ENCODE peak calls at places on chromosomes 4 and X, in ten cellular contexts. M is fibroblast of lung, U is fibroblast of villous mesenchyme, G is transverse colon, J is cardiac muscle cell, E is nephron progenitor cell, T is kidney epithelial cell, F is GM10248, C is glutamatergic neuron, D is tibial artery. Q is an unnamed sample.

GRCh38 chr4:76851375-76851774 is 46.6 kb downstream of the SOWAHB start:
- DNase-seq in M (no peak), U (peak), G (no peak), J (no peak), E (no peak), T (no peak), F (no peak), C (no peak), D (no peak), Q (no peak)

GRCh38 chr4:74433541-74434172 is 11.3 kb upstream of the AREG start:
- DNase-seq in M (no peak), U (no peak), G (no peak), J (no peak), E (no peak), T (no peak), F (no peak), C (no peak), D (no peak), Q (no peak)

GRCh38 chr4:68378226-68378625 is 28.3 kb upstream of the YTHDC1 start:
- DNase-seq in M (no peak), U (no peak), G (no peak), J (no peak), E (no peak), T (no peak), F (no peak), C (no peak), D (no peak), Q (no peak)

GRCh38 chrX:13223868-13224555 is 95.8 kb downstream of the ATXN3L start:
- DNase-seq in M (peak), U (peak), G (no peak), J (no peak), E (no peak), T (peak), F (no peak), C (no peak), D (no peak), Q (peak)

GRCh38 chr4:84258905-84259830 is 239.9 kb downstream of the NKX6-1 start:
- DNase-seq in M (peak), U (peak), G (no peak), J (no peak), E (no peak), T (no peak), F (no peak), C (no peak), D (no peak), Q (no peak)

GRCh38 chrX:118655561-118656246 is 71.7 kb upstream of the IL13RA1 start:
- DNase-seq in M (peak), U (peak), G (no peak), J (no peak), E (no peak), T (peak), F (no peak), C (no peak), D (no peak), Q (no peak)

GRCh38 chrX:46184749-46185148 is 360.5 kb downstream of the ZNF674 start:
- DNase-seq in M (peak), U (no peak), G (no peak), J (no peak), E (no peak), T (no peak), F (no peak), C (no peak), D (no peak), Q (no peak)

GRCh38 chr4:52126946-52127345 is 75.8 kb downstream of the SPATA18 start:
- DNase-seq in M (no peak), U (no peak), G (no peak), J (no peak), E (no peak), T (no peak), F (no peak), C (peak), D (no peak), Q (no peak)

GRCh38 chr4:169571435-169571834 is 40.9 kb downstream of the NEK1 start:
- DNase-seq in M (no peak), U (no peak), G (no peak), J (no peak), E (no peak), T (no peak), F (no peak), C (no peak), D (no peak), Q (no peak)

GRCh38 chr4:183099537-183100297 is 660 bp downstream of the WWC2 start:
- DNase-seq in M (no peak), U (no peak), G (no peak), J (peak), E (peak), T (no peak), F (peak), C (peak), D (peak), Q (no peak)

GRCh38 chr4:115770046-115770543 is 656.7 kb upstream of the NDST4 start:
- DNase-seq in M (no peak), U (no peak), G (no peak), J (no peak), E (no peak), T (no peak), F (no peak), C (no peak), D (no peak), Q (no peak)

GRCh38 chrX:125394449-125394848 is 74.8 kb downstream of the TEX13C start:
- DNase-seq in M (no peak), U (no peak), G (no peak), J (no peak), E (no peak), T (no peak), F (no peak), C (no peak), D (no peak), Q (no peak)

GRCh38 chr4:97238956-97239698 is 904.1 kb downstream of the STPG2 start:
- DNase-seq in M (no peak), U (no peak), G (no peak), J (no peak), E (peak), T (no peak), F (no peak), C (peak), D (no peak), Q (no peak)

GRCh38 chr4:40305329-40306193 is 29.6 kb upstream of the CHRNA9 start:
- DNase-seq in M (no peak), U (no peak), G (peak), J (no peak), E (no peak), T (no peak), F (peak), C (no peak), D (peak), Q (no peak)

GRCh38 chrX:47181301-47181700 is 12.3 kb upstream of the UBA1 start:
- DNase-seq in M (no peak), U (no peak), G (no peak), J (no peak), E (no peak), T (no peak), F (no peak), C (no peak), D (no peak), Q (no peak)

GRCh38 chr4:98352940-98353339 is 91.8 kb downstream of the RAP1GDS1 start:
- DNase-seq in M (no peak), U (no peak), G (no peak), J (no peak), E (no peak), T (no peak), F (no peak), C (no peak), D (no peak), Q (no peak)

GRCh38 chr4:13984996-13985780 is 357.7 kb upstream of the BOD1L1 start:
- DNase-seq in M (peak), U (peak), G (no peak), J (no peak), E (no peak), T (no peak), F (no peak), C (no peak), D (no peak), Q (no peak)

GRCh38 chr4:27000820-27001219 is 140.2 kb downstream of the STIM2 start:
- DNase-seq in M (no peak), U (no peak), G (no peak), J (peak), E (no peak), T (no peak), F (no peak), C (no peak), D (no peak), Q (no peak)

GRCh38 chr4:3745886-3746656 is 20.1 kb upstream of the ADRA2C start:
- DNase-seq in M (no peak), U (peak), G (no peak), J (no peak), E (no peak), T (no peak), F (no peak), C (no peak), D (no peak), Q (no peak)

GRCh38 chrX:3426552-3426951 is 80.1 kb upstream of the MXRA5 start:
- DNase-seq in M (no peak), U (no peak), G (no peak), J (no peak), E (no peak), T (no peak), F (no peak), C (no peak), D (no peak), Q (no peak)

GRCh38 chrX:155048997-155049619 is 21.8 kb downstream of the CMC4 start:
- DNase-seq in M (peak), U (peak), G (peak), J (peak), E (peak), T (no peak), F (no peak), C (peak), D (no peak), Q (no peak)

GRCh38 chr4:79528241-79528706 is 120.2 kb upstream of the GK2 start:
- DNase-seq in M (peak), U (peak), G (no peak), J (no peak), E (no peak), T (peak), F (no peak), C (no peak), D (no peak), Q (no peak)

GRCh38 chr4:189301692-189302091 is 639.0 kb upstream of the FRG1 start:
- DNase-seq in M (no peak), U (no peak), G (no peak), J (no peak), E (no peak), T (no peak), F (no peak), C (no peak), D (no peak), Q (no peak)

GRCh38 chr4:78057600-78058560 is 757 bp downstream of the FRAS1 start:
- DNase-seq in M (peak), U (peak), G (peak), J (peak), E (peak), T (no peak), F (no peak), C (peak), D (peak), Q (no peak)

GRCh38 chr4:106497271-106497670 is 128.7 kb upstream of the GIMD1 start:
- DNase-seq in M (peak), U (no peak), G (no peak), J (no peak), E (no peak), T (no peak), F (no peak), C (no peak), D (no peak), Q (no peak)

GRCh38 chr4:185318679-185319078 is 77.0 kb downstream of the LRP2BP start:
- DNase-seq in M (peak), U (no peak), G (no peak), J (no peak), E (no peak), T (no peak), F (no peak), C (no peak), D (no peak), Q (no peak)

GRCh38 chrX:40177942-40178715 is 80.4 kb upstream of the BCOR start:
- DNase-seq in M (no peak), U (no peak), G (no peak), J (no peak), E (no peak), T (no peak), F (no peak), C (no peak), D (no peak), Q (no peak)
- TF ChIP-seq CTCF in M (no peak), U (no peak), G (no peak), J (no peak), E (no peak), T (no peak), F (no peak), C (no peak), D (no peak), Q (no peak)

GRCh38 chrX:29903365-29903764 is 312.0 kb upstream of the MAGEB2 start:
- DNase-seq in M (peak), U (peak), G (no peak), J (no peak), E (no peak), T (no peak), F (no peak), C (no peak), D (no peak), Q (no peak)
- TF ChIP-seq CTCF in M (peak), U (peak), G (no peak), J (peak), E (peak), T (peak), F (no peak), C (no peak), D (no peak), Q (peak)

GRCh38 chrX:43121637-43122036 is 343.7 kb upstream of the PPP1R2C start:
- DNase-seq in M (no peak), U (peak), G (no peak), J (no peak), E (no peak), T (no peak), F (no peak), C (no peak), D (no peak), Q (no peak)
- TF ChIP-seq CTCF in M (no peak), U (peak), G (no peak), J (no peak), E (no peak), T (no peak), F (no peak), C (no peak), D (no peak), Q (no peak)

GRCh38 chr4:21768349-21769310 is 179.9 kb downstream of the KCNIP4 start:
- DNase-seq in M (peak), U (peak), G (no peak), J (peak), E (peak), T (no peak), F (peak), C (no peak), D (no peak), Q (no peak)
- TF ChIP-seq CTCF in M (peak), U (peak), G (peak), J (peak), E (peak), T (peak), F (peak), C (peak), D (peak), Q (peak)

DNA sequence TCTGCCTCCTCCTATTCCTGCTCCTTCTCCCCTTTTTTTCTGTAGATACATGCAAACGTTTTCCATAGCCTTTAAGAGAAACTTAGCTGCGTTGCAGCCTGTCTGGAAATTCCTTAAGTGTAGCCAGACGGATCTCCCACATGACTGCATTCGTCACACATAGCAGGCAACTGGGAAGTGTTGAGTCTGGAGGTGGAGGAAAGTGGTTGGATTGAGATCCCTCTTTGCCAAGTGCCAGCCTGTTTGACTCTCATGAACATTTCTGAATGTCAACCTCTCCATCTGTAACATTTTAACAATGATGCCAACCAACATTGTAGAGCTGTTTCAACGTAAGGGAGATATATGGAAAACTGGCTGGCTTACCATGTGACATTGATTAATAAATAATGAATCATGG is 45.1 kb upstream of the FAM9A start:
- DNase-seq in M (peak), U (no peak), G (no peak), J (no peak), E (peak), T (peak), F (no peak), C (no peak), D (no peak), Q (no peak)
- TF ChIP-seq CTCF in M (no peak), U (no peak), G (no peak), J (no peak), E (no peak), T (no peak), F (no peak), C (no peak), D (no peak), Q (no peak)

DNA sequence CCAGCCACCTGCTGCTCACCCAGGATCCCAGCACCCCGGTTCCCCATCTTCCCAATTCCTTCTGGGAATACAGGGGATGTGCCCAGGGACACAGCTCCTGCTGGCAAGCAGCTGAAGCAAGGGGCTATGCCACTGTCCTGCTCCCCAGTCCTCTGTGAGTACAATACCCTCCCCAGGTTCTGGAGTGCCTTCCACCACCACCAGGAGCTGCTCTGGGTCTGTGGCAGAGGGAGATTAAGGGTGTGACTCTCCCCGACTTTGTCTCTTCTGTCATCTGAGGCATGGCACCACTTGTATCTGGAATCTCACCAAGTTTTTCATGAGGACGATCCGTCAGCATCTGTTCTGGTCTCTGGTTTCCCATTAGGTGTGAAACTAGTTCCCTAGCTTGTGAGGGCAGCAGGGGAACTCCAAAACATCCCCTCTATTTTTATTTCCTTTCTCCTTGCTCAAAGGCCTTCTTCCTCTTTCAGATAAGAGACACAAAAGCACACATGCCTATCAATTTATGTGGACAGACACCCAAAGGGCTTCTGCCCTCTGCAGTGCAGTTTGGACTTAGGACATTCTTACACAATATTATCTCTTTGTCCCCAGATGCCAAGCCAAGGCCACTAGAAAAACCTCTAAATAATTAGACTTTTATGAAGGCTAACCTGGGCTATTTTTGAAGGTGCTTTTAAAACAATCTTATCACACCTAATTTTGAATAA is 26.8 kb downstream of the MGST2 start:
- DNase-seq in M (no peak), U (no peak), G (no peak), J (peak), E (no peak), T (no peak), F (no peak), C (peak), D (no peak), Q (no peak)
- TF ChIP-seq CTCF in M (no peak), U (peak), G (no peak), J (peak), E (no peak), T (no peak), F (no peak), C (no peak), D (no peak), Q (peak)